ENCODE peak calls at places on chromosomes 11 and 22, in seven cellular contexts. One of them, this sample, is unnamed.

GRCh38 chr11:76803811-76804600 is 20.9 kb downstream of the TSKU start:
- DNase-seq in tibial nerve: peak
- DNase-seq in astrocyte of the cerebellum: no peak
- DNase-seq in H1: no peak
- DNase-seq in upper lobe of right lung: peak
- DNase-seq in choroid plexus epithelial cell: peak
- DNase-seq in endothelial cell: no peak
- DNase-seq in this sample: peak

GRCh38 chr11:69265911-69266510 is 27.9 kb upstream of the MYEOV start:
- DNase-seq in endothelial cell: no peak
- DNase-seq in choroid plexus epithelial cell: no peak
- DNase-seq in astrocyte of the cerebellum: no peak
- DNase-seq in H1: no peak
- DNase-seq in tibial nerve: no peak
- DNase-seq in upper lobe of right lung: peak
- DNase-seq in this sample: no peak

GRCh38 chr11:2377511-2378443 is 667 bp downstream of the CD81 start:
- DNase-seq in astrocyte of the cerebellum: no peak
- DNase-seq in tibial nerve: peak
- DNase-seq in endothelial cell: peak
- DNase-seq in H1: no peak
- DNase-seq in choroid plexus epithelial cell: peak
- DNase-seq in upper lobe of right lung: peak
- DNase-seq in this sample: peak

GRCh38 chr11:72736452-72737069 is 15.6 kb downstream of the ARAP1 start:
- DNase-seq in H1: no peak
- DNase-seq in choroid plexus epithelial cell: no peak
- DNase-seq in upper lobe of right lung: peak
- DNase-seq in endothelial cell: no peak
- DNase-seq in astrocyte of the cerebellum: no peak
- DNase-seq in tibial nerve: peak
- DNase-seq in this sample: no peak

GRCh38 chr11:77198440-77198849 is 70.4 kb downstream of the MYO7A start:
- DNase-seq in endothelial cell: peak
- DNase-seq in upper lobe of right lung: peak
- DNase-seq in astrocyte of the cerebellum: no peak
- DNase-seq in choroid plexus epithelial cell: peak
- DNase-seq in tibial nerve: no peak
- DNase-seq in H1: peak
- DNase-seq in this sample: peak

GRCh38 chr11:20067665-20068064 is 92.6 kb downstream of the DBX1 start:
- DNase-seq in tibial nerve: no peak
- DNase-seq in choroid plexus epithelial cell: no peak
- DNase-seq in astrocyte of the cerebellum: no peak
- DNase-seq in upper lobe of right lung: no peak
- DNase-seq in H1: no peak
- DNase-seq in endothelial cell: no peak
- DNase-seq in this sample: no peak

GRCh38 chr22:19823191-19823590 is 31.5 kb downstream of the GNB1L start:
- DNase-seq in choroid plexus epithelial cell: no peak
- DNase-seq in upper lobe of right lung: no peak
- DNase-seq in endothelial cell: peak
- DNase-seq in tibial nerve: no peak
- DNase-seq in astrocyte of the cerebellum: no peak
- DNase-seq in H1: no peak
- DNase-seq in this sample: no peak

GRCh38 chr11:72553748-72554147 is 119.4 kb upstream of the CLPB start:
- DNase-seq in upper lobe of right lung: peak
- DNase-seq in H1: peak
- DNase-seq in endothelial cell: no peak
- DNase-seq in choroid plexus epithelial cell: no peak
- DNase-seq in astrocyte of the cerebellum: no peak
- DNase-seq in tibial nerve: no peak
- DNase-seq in this sample: no peak

GRCh38 chr11:61841636-61842332 is 13.7 kb downstream of the FADS2 start:
- DNase-seq in choroid plexus epithelial cell: no peak
- DNase-seq in endothelial cell: no peak
- DNase-seq in astrocyte of the cerebellum: no peak
- DNase-seq in tibial nerve: no peak
- DNase-seq in upper lobe of right lung: no peak
- DNase-seq in H1: no peak
- DNase-seq in this sample: no peak

GRCh38 chr11:111269146-111269868 is 23.8 kb downstream of the POU2AF2 start:
- DNase-seq in H1: no peak
- DNase-seq in tibial nerve: peak
- DNase-seq in upper lobe of right lung: no peak
- DNase-seq in choroid plexus epithelial cell: peak
- DNase-seq in astrocyte of the cerebellum: peak
- DNase-seq in endothelial cell: no peak
- DNase-seq in this sample: no peak

GRCh38 chr11:73229321-73230275 is 11.5 kb downstream of the P2RY2 start:
- DNase-seq in choroid plexus epithelial cell: no peak
- DNase-seq in upper lobe of right lung: peak
- DNase-seq in H1: no peak
- DNase-seq in endothelial cell: no peak
- DNase-seq in tibial nerve: no peak
- DNase-seq in astrocyte of the cerebellum: no peak
- DNase-seq in this sample: no peak

GRCh38 chr11:105220175-105220574 is 80.6 kb upstream of the CARD18 start:
- DNase-seq in endothelial cell: no peak
- DNase-seq in upper lobe of right lung: no peak
- DNase-seq in choroid plexus epithelial cell: no peak
- DNase-seq in H1: no peak
- DNase-seq in tibial nerve: no peak
- DNase-seq in astrocyte of the cerebellum: no peak
- DNase-seq in this sample: no peak

GRCh38 chr11:74388678-74389327 is 9.4 kb downstream of the PGM2L1 start:
- DNase-seq in endothelial cell: peak
- DNase-seq in astrocyte of the cerebellum: peak
- DNase-seq in H1: no peak
- DNase-seq in choroid plexus epithelial cell: peak
- DNase-seq in upper lobe of right lung: no peak
- DNase-seq in tibial nerve: peak
- DNase-seq in this sample: no peak

GRCh38 chr22:44211256-44211945 is 30.7 kb downstream of the PARVG start:
- DNase-seq in choroid plexus epithelial cell: peak
- DNase-seq in endothelial cell: no peak
- DNase-seq in upper lobe of right lung: no peak
- DNase-seq in astrocyte of the cerebellum: no peak
- DNase-seq in tibial nerve: no peak
- DNase-seq in H1: no peak
- DNase-seq in this sample: no peak

GRCh38 chr22:37026325-37026724 is 6.8 kb downstream of the MPST start:
- DNase-seq in upper lobe of right lung: no peak
- DNase-seq in astrocyte of the cerebellum: no peak
- DNase-seq in endothelial cell: no peak
- DNase-seq in H1: no peak
- DNase-seq in tibial nerve: no peak
- DNase-seq in choroid plexus epithelial cell: no peak
- DNase-seq in this sample: no peak

GRCh38 chr22:36790648-36791047 is 14.7 kb upstream of the IFT27 start:
- DNase-seq in choroid plexus epithelial cell: no peak
- DNase-seq in H1: no peak
- DNase-seq in upper lobe of right lung: no peak
- DNase-seq in astrocyte of the cerebellum: no peak
- DNase-seq in tibial nerve: no peak
- DNase-seq in endothelial cell: no peak
- DNase-seq in this sample: no peak

GRCh38 chr11:73380897-73381410 is 4.8 kb downstream of the RELT start:
- DNase-seq in upper lobe of right lung: no peak
- DNase-seq in astrocyte of the cerebellum: no peak
- DNase-seq in choroid plexus epithelial cell: no peak
- DNase-seq in endothelial cell: no peak
- DNase-seq in H1: no peak
- DNase-seq in tibial nerve: no peak
- DNase-seq in this sample: no peak

GRCh38 chr22:45818130-45819085 is 146.8 kb downstream of the ATXN10 start:
- DNase-seq in upper lobe of right lung: no peak
- DNase-seq in choroid plexus epithelial cell: peak
- DNase-seq in tibial nerve: peak
- DNase-seq in astrocyte of the cerebellum: no peak
- DNase-seq in endothelial cell: no peak
- DNase-seq in H1: no peak
- DNase-seq in this sample: no peak

GRCh38 chr22:44448271-44448780 is 49.7 kb downstream of the RTL6 start:
- DNase-seq in endothelial cell: no peak
- DNase-seq in astrocyte of the cerebellum: peak
- DNase-seq in choroid plexus epithelial cell: peak
- DNase-seq in H1: no peak
- DNase-seq in upper lobe of right lung: peak
- DNase-seq in tibial nerve: peak
- DNase-seq in this sample: no peak

GRCh38 chr22:46262449-46263207 is 515 bp downstream of the PKDREJ start:
- DNase-seq in choroid plexus epithelial cell: peak
- DNase-seq in H1: peak
- DNase-seq in astrocyte of the cerebellum: no peak
- DNase-seq in tibial nerve: peak
- DNase-seq in upper lobe of right lung: peak
- DNase-seq in endothelial cell: peak
- DNase-seq in this sample: no peak

GRCh38 chr22:33640900-33641299 is 279.4 kb downstream of the LARGE1 start:
- DNase-seq in tibial nerve: no peak
- DNase-seq in astrocyte of the cerebellum: no peak
- DNase-seq in H1: no peak
- DNase-seq in endothelial cell: no peak
- DNase-seq in choroid plexus epithelial cell: no peak
- DNase-seq in upper lobe of right lung: no peak
- DNase-seq in this sample: no peak

DNA sequence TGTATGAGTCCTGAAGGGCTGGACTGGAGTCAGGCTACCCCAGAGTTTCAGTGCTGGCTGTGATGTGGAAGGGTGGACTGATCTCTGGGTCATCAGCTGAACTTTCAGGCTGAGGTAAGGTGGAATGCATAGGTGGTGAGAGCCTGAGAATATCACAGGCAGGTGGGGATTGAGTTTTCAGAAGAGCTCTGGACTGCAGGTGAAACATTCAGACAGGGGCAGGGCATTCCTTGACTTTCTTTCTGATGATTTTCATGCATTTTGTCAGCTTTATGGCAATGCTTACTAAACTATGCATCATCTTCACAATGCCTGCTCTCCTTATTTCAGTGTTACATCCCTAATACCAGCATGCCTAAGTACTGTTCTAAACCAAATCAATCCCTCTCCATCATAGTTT is 755.0 kb downstream of the KCNA4 start:
- DNase-seq in astrocyte of the cerebellum: no peak
- DNase-seq in H1: no peak
- DNase-seq in endothelial cell: no peak
- DNase-seq in choroid plexus epithelial cell: no peak
- DNase-seq in tibial nerve: no peak
- DNase-seq in upper lobe of right lung: no peak
- DNase-seq in this sample: no peak
- TF ChIP-seq CTCF in astrocyte of the cerebellum: no peak
- TF ChIP-seq CTCF in H1: no peak
- TF ChIP-seq CTCF in endothelial cell: no peak
- TF ChIP-seq CTCF in choroid plexus epithelial cell: no peak
- TF ChIP-seq CTCF in tibial nerve: no peak
- TF ChIP-seq CTCF in upper lobe of right lung: no peak
- TF ChIP-seq CTCF in this sample: no peak

GRCh38 chr11:25981998-25982397 is 349.9 kb upstream of the ANO3 start:
- DNase-seq in tibial nerve: peak
- DNase-seq in upper lobe of right lung: no peak
- DNase-seq in choroid plexus epithelial cell: peak
- DNase-seq in astrocyte of the cerebellum: peak
- DNase-seq in endothelial cell: peak
- DNase-seq in H1: no peak
- DNase-seq in this sample: no peak
- TF ChIP-seq CTCF in tibial nerve: peak
- TF ChIP-seq CTCF in upper lobe of right lung: peak
- TF ChIP-seq CTCF in choroid plexus epithelial cell: peak
- TF ChIP-seq CTCF in astrocyte of the cerebellum: peak
- TF ChIP-seq CTCF in endothelial cell: peak
- TF ChIP-seq CTCF in H1: no peak
- TF ChIP-seq CTCF in this sample: peak

DNA sequence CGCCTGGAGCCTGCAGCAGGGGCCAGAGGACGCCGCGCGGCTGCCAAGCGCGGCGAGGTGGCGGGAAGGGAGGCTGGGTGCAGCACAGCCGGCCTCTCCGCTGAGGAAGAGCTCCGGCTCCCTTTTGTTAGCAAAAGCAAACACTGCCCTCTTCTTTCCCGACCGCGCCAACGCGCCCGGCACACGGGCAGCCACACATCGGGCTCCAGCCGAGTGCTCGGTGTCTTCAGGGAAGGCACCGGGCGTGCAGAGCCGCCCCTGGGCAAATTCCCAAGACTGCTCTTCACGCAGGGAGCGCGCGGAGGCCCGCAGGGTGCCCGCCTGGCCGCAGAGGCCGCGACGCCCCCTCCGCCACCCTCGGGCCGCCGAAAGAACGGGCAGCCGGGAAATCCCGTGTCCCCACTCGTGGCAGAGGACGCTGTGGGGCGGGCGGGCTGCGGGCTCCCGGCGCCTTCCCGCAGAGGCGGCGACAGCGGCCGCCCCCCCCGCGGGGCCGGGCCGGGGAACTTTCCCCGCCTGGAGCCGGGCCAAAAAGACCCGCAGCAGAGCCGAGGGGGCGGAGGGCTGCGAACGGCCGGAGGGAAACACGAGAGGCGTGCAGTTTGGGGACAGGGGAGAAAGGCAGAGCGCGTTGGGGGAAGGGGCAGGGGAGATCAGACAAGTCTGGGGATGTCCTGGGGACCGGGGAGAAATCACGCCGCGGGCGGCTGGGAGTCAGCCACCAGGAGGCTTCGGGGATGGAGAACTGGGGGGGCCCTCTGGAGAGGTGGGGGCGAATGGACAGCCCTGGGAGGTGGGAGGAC is 931 bp downstream of the CADM1 start:
- DNase-seq in H1: no peak
- DNase-seq in tibial nerve: peak
- DNase-seq in choroid plexus epithelial cell: peak
- DNase-seq in upper lobe of right lung: peak
- DNase-seq in endothelial cell: peak
- DNase-seq in astrocyte of the cerebellum: no peak
- DNase-seq in this sample: peak
- TF ChIP-seq CTCF in H1: peak
- TF ChIP-seq CTCF in tibial nerve: peak
- TF ChIP-seq CTCF in choroid plexus epithelial cell: peak
- TF ChIP-seq CTCF in upper lobe of right lung: peak
- TF ChIP-seq CTCF in endothelial cell: no peak
- TF ChIP-seq CTCF in astrocyte of the cerebellum: peak
- TF ChIP-seq CTCF in this sample: no peak

GRCh38 chr22:24471570-24471969 is 23.6 kb upstream of the UPB1 start:
- DNase-seq in upper lobe of right lung: no peak
- DNase-seq in tibial nerve: peak
- DNase-seq in choroid plexus epithelial cell: peak
- DNase-seq in endothelial cell: no peak
- DNase-seq in H1: no peak
- DNase-seq in astrocyte of the cerebellum: peak
- DNase-seq in this sample: no peak
- TF ChIP-seq CTCF in upper lobe of right lung: no peak
- TF ChIP-seq CTCF in tibial nerve: no peak
- TF ChIP-seq CTCF in choroid plexus epithelial cell: no peak
- TF ChIP-seq CTCF in endothelial cell: no peak
- TF ChIP-seq CTCF in H1: no peak
- TF ChIP-seq CTCF in astrocyte of the cerebellum: no peak
- TF ChIP-seq CTCF in this sample: no peak

GRCh38 chr22:50548046-50548912 is 2.6 kb downstream of the KLHDC7B start:
- DNase-seq in H1: no peak
- DNase-seq in astrocyte of the cerebellum: no peak
- DNase-seq in upper lobe of right lung: peak
- DNase-seq in tibial nerve: no peak
- DNase-seq in choroid plexus epithelial cell: no peak
- DNase-seq in endothelial cell: no peak
- DNase-seq in this sample: no peak
- TF ChIP-seq CTCF in H1: no peak
- TF ChIP-seq CTCF in astrocyte of the cerebellum: no peak
- TF ChIP-seq CTCF in upper lobe of right lung: no peak
- TF ChIP-seq CTCF in tibial nerve: no peak
- TF ChIP-seq CTCF in choroid plexus epithelial cell: no peak
- TF ChIP-seq CTCF in endothelial cell: no peak
- TF ChIP-seq CTCF in this sample: no peak

GRCh38 chr11:119389611-119390254 is 8.2 kb upstream of the USP2 start:
- DNase-seq in upper lobe of right lung: no peak
- DNase-seq in H1: no peak
- DNase-seq in endothelial cell: peak
- DNase-seq in choroid plexus epithelial cell: peak
- DNase-seq in astrocyte of the cerebellum: no peak
- DNase-seq in tibial nerve: no peak
- DNase-seq in this sample: no peak
- TF ChIP-seq CTCF in upper lobe of right lung: peak
- TF ChIP-seq CTCF in H1: peak
- TF ChIP-seq CTCF in endothelial cell: peak
- TF ChIP-seq CTCF in choroid plexus epithelial cell: peak
- TF ChIP-seq CTCF in astrocyte of the cerebellum: peak
- TF ChIP-seq CTCF in tibial nerve: no peak
- TF ChIP-seq CTCF in this sample: no peak